ENCODE peak calls at places on chromosome 4, in six cellular contexts. B, T, G, N, I and V are unnamed samples.

GRCh38 chr4:119643306-119644042 is 14.9 kb upstream of the PDE5A start:
- DNase-seq in B (peak), T (no peak), G (no peak), N (no peak), I (no peak), V (no peak)

GRCh38 chr4:630661-631060 is 5.3 kb downstream of the PDE6B start:
- DNase-seq in B (no peak), T (no peak), G (no peak), N (no peak), I (no peak), V (no peak)

GRCh38 chr4:1293531-1293941 is 3.8 kb downstream of the MAEA start:
- DNase-seq in B (no peak), T (no peak), G (no peak), N (no peak), I (no peak), V (no peak)

GRCh38 chr4:18935956-18936355 is 914.4 kb upstream of the LCORL start:
- DNase-seq in B (no peak), T (no peak), G (no peak), N (no peak), I (no peak), V (no peak)

GRCh38 chr4:182142146-182143085 is 100.8 kb upstream of the TENM3 start:
- DNase-seq in B (peak), T (no peak), G (peak), N (no peak), I (peak), V (peak)

GRCh38 chr4:119113033-119113655 is 22.5 kb upstream of the MYOZ2 start:
- DNase-seq in B (peak), T (no peak), G (no peak), N (no peak), I (peak), V (no peak)

GRCh38 chr4:150167054-150167453 is 88.8 kb downstream of the DCLK2 start:
- DNase-seq in B (no peak), T (no peak), G (no peak), N (no peak), I (no peak), V (no peak)

GRCh38 chr4:114464873-114465272 is 133.7 kb upstream of the UGT8 start:
- DNase-seq in B (peak), T (no peak), G (no peak), N (no peak), I (no peak), V (no peak)

GRCh38 chr4:98467627-98468072 is 190.8 kb downstream of the TSPAN5 start:
- DNase-seq in B (peak), T (peak), G (peak), N (peak), I (peak), V (peak)

GRCh38 chr4:141133146-141134006 is at the start of gene RNF150:
- DNase-seq in B (peak), T (peak), G (peak), N (peak), I (peak), V (peak)

GRCh38 chr4:167831853-167832252 is 260.5 kb upstream of the ANXA10 start:
- DNase-seq in B (no peak), T (no peak), G (no peak), N (no peak), I (no peak), V (no peak)

GRCh38 chr4:158606969-158607368 is 64.7 kb downstream of the C4orf46 start:
- DNase-seq in B (no peak), T (no peak), G (no peak), N (no peak), I (no peak), V (no peak)

GRCh38 chr4:143586080-143586479 is 72.6 kb downstream of the SMARCA5 start:
- DNase-seq in B (no peak), T (no peak), G (no peak), N (no peak), I (peak), V (no peak)

GRCh38 chr4:7759221-7759620 is 180.4 kb downstream of the AFAP1 start:
- DNase-seq in B (no peak), T (no peak), G (no peak), N (no peak), I (no peak), V (no peak)

GRCh38 chr4:40258624-40259023 is 61.8 kb downstream of the RHOH start:
- DNase-seq in B (no peak), T (no peak), G (no peak), N (no peak), I (no peak), V (no peak)

GRCh38 chr4:156815717-156816319 is 155.8 kb downstream of the PDGFC start:
- DNase-seq in B (peak), T (peak), G (no peak), N (no peak), I (no peak), V (no peak)

GRCh38 chr4:55272576-55272975 is 73.5 kb upstream of the SRD5A3 start:
- DNase-seq in B (no peak), T (no peak), G (no peak), N (no peak), I (no peak), V (no peak)

GRCh38 chr4:118964891-118965411 is 76.3 kb downstream of the SYNPO2 start:
- DNase-seq in B (no peak), T (no peak), G (no peak), N (no peak), I (peak), V (no peak)